ENCODE peak calls at places on chromosomes 3 and 15, in eight cellular contexts. F, Q, E, N, K, C, V and L are unnamed samples.

GRCh38 chr15:70770863-70771262 is 7.5 kb upstream of the UACA start:
- DNase-seq in F (peak), C (no peak), K (no peak), V (peak), Q (no peak), N (no peak), E (no peak), L (no peak)

GRCh38 chr3:48406443-48407431 is 23.1 kb downstream of the PLXNB1 start:
- DNase-seq in V (no peak), C (no peak), N (no peak), E (no peak), F (no peak), Q (no peak), K (peak), L (no peak)

GRCh38 chr3:44954962-44955361 is 21.0 kb downstream of the ZDHHC3 start:
- DNase-seq in Q (no peak), K (no peak), V (peak), C (no peak), N (peak), F (peak), E (no peak), L (no peak)

GRCh38 chr15:101672298-101672697 is 20.1 kb upstream of the TM2D3 start:
- DNase-seq in V (no peak), K (no peak), E (no peak), C (no peak), Q (no peak), N (no peak), F (no peak), L (no peak)

GRCh38 chr3:192090586-192090985 is 629.6 kb downstream of the PYDC2 start:
- DNase-seq in C (no peak), F (no peak), Q (no peak), V (no peak), N (no peak), E (no peak), K (no peak), L (no peak)

GRCh38 chr3:42705039-42705767 is 2.6 kb upstream of the HHATL start:
- DNase-seq in K (no peak), Q (no peak), C (no peak), E (no peak), V (no peak), N (no peak), F (no peak), L (no peak)

GRCh38 chr3:53712817-53713388 is 133.3 kb downstream of the CHDH start:
- DNase-seq in E (no peak), K (no peak), Q (no peak), C (no peak), F (no peak), N (no peak), V (no peak), L (no peak)

GRCh38 chr3:188671941-188672340 is 499.8 kb upstream of the TPRG1 start:
- DNase-seq in N (no peak), F (no peak), K (no peak), C (no peak), V (no peak), Q (no peak), E (no peak), L (no peak)

GRCh38 chr3:36172699-36173098 is 207.6 kb upstream of the STAC start:
- DNase-seq in N (no peak), F (no peak), V (no peak), E (no peak), K (no peak), Q (no peak), C (no peak), L (no peak)

GRCh38 chr3:126947429-126947828 is 35.5 kb upstream of the PLXNA1 start:
- DNase-seq in N (no peak), Q (no peak), F (no peak), C (no peak), V (no peak), K (peak), E (no peak), L (no peak)

GRCh38 chr3:70277304-70277703 is 35.1 kb downstream of the MDFIC2 start:
- DNase-seq in K (no peak), N (no peak), C (no peak), Q (no peak), V (no peak), F (no peak), E (no peak), L (no peak)

GRCh38 chr3:123385981-123386380 is 62.9 kb downstream of the ADCY5 start:
- DNase-seq in Q (no peak), N (peak), C (no peak), K (no peak), V (no peak), E (no peak), F (no peak), L (no peak)

GRCh38 chr15:51499379-51499976 is 123.1 kb downstream of the DMXL2 start:
- DNase-seq in N (peak), K (no peak), V (peak), Q (no peak), E (no peak), C (no peak), F (peak), L (peak)

GRCh38 chr15:34284937-34285336 is 52.6 kb downstream of the SLC12A6 start:
- DNase-seq in V (no peak), F (no peak), K (no peak), Q (no peak), E (no peak), N (no peak), C (no peak), L (no peak)

GRCh38 chr3:59540696-59541095 is 490.9 kb upstream of the CFAP20DC start:
- DNase-seq in N (peak), E (no peak), Q (no peak), C (no peak), K (no peak), F (no peak), V (no peak), L (no peak)

GRCh38 chr3:49992351-49992750 is 52.4 kb downstream of the RBM6 start:
- DNase-seq in C (no peak), V (no peak), E (no peak), K (no peak), N (no peak), F (no peak), Q (no peak), L (no peak)

GRCh38 chr3:147372525-147373027 is 33.8 kb downstream of the ZIC4 start:
- DNase-seq in Q (no peak), V (no peak), F (no peak), N (no peak), C (no peak), K (no peak), E (no peak), L (no peak)

GRCh38 chr3:73808862-73809509 is 184.2 kb upstream of the PDZRN3 start:
- DNase-seq in Q (no peak), F (peak), E (no peak), K (no peak), C (no peak), V (no peak), N (no peak), L (no peak)

GRCh38 chr3:62164196-62164595 is 209.2 kb downstream of the FEZF2 start:
- DNase-seq in F (no peak), N (no peak), C (no peak), K (no peak), V (no peak), Q (no peak), E (no peak), L (no peak)